ENCODE peak calls at places on chromosome 16, in five cellular contexts. M is HCT116, P is hepatocyte, H is GM23338, F is PC-3. X is an unnamed sample.
A peak's percentile ranks its signal among the peaks of the same experiment; 100 is the strongest.

GRCh38 chr16:75379339-75379738 is 54.0 kb downstream of the CFDP1 start:
- DNase-seq in M (no peak), P (no peak), H (no peak), F (no peak), X (no peak)

GRCh38 chr16:89107209-89107582 is 13.5 kb downstream of the ACSF3 start:
- DNase-seq in M (no peak), P (no peak), H (no peak), F (no peak), X (no peak)

GRCh38 chr16:58377932-58378331 is 14.3 kb upstream of the GINS3 start:
- DNase-seq in M (no peak), P (no peak), H (no peak), F (no peak), X (no peak)

GRCh38 chr16:58515871-58516767 is 802 bp downstream of the SETD6 start:
- DNase-seq in M (no peak), P (peak; percentile 53), H (peak; percentile 70), F (peak; percentile 69), X (peak; percentile 84)

GRCh38 chr16:50611332-50611934 is 63.2 kb downstream of the NKD1 start:
- DNase-seq in M (no peak), P (no peak), H (no peak), F (peak; percentile 6), X (no peak)

GRCh38 chr16:22977294-22977697 is 163.3 kb downstream of the HS3ST2 start:
- DNase-seq in M (peak; percentile 23), P (no peak), H (peak; percentile 72), F (peak; percentile 25), X (peak; percentile 6)

GRCh38 chr16:54970016-54970415 is 39.4 kb downstream of the IRX5 start:
- DNase-seq in M (no peak), P (no peak), H (no peak), F (no peak), X (no peak)

GRCh38 chr16:88859381-88860091 is 2.6 kb downstream of the TRAPPC2L start:
- DNase-seq in M (no peak), P (no peak), H (no peak), F (no peak), X (no peak)

GRCh38 chr16:66287416-66287815 is 79.1 kb upstream of the CDH5 start:
- DNase-seq in M (no peak), P (no peak), H (no peak), F (no peak), X (no peak)

GRCh38 chr16:56513972-56514371 is 5.9 kb downstream of the BBS2 start:
- DNase-seq in M (peak; percentile 72), P (peak; percentile 66), H (peak; percentile 70), F (peak; percentile 64), X (peak; percentile 72)

GRCh38 chr16:86256995-86257394 is 253.3 kb upstream of the FOXF1 start:
- DNase-seq in M (no peak), P (no peak), H (no peak), F (no peak), X (no peak)

GRCh38 chr16:16075463-16076399 is 126.3 kb downstream of the ABCC1 start:
- DNase-seq in M (no peak), P (no peak), H (no peak), F (no peak), X (no peak)

GRCh38 chr16:47413041-47413440 is 47.8 kb downstream of the ITFG1 start:
- DNase-seq in M (no peak), P (no peak), H (no peak), F (no peak), X (no peak)

GRCh38 chr16:77169650-77170236 is 21.2 kb upstream of the MON1B start:
- DNase-seq in M (peak; percentile 42), P (peak; percentile 80), H (peak; percentile 87), F (peak; percentile 55), X (peak; percentile 45)

GRCh38 chr16:82562183-82562677 is 64.5 kb upstream of the CDH13 start:
- DNase-seq in M (no peak), P (no peak), H (no peak), F (no peak), X (no peak)

GRCh38 chr16:23079683-23080221 is 69.5 kb downstream of the USP31 start:
- DNase-seq in M (no peak), P (no peak), H (no peak), F (peak; percentile 75), X (no peak)

GRCh38 chr16:68040506-68041288 is 17.6 kb downstream of the DUS2 start:
- DNase-seq in M (peak; percentile 63), P (peak; percentile 85), H (peak; percentile 92), F (peak; percentile 60), X (peak; percentile 82)

GRCh38 chr16:85041184-85041928 is 13.8 kb downstream of the KIAA0513 start:
- DNase-seq in M (no peak), P (no peak), H (no peak), F (no peak), X (no peak)

GRCh38 chr16:55703003-55704001 is 47.5 kb downstream of the SLC6A2 start:
- DNase-seq in M (peak; percentile 54), P (peak; percentile 76), H (peak; percentile 82), F (peak; percentile 61), X (peak; percentile 64)

GRCh38 chr16:16191493-16192167 is 31.7 kb downstream of the ABCC6 start:
- DNase-seq in M (no peak), P (no peak), H (no peak), F (no peak), X (no peak)

GRCh38 chr16:80407265-80407987 is 133.4 kb upstream of the DYNLRB2 start:
- DNase-seq in M (no peak), P (peak; percentile 11), H (no peak), F (no peak), X (no peak)
- TF ChIP-seq EZH2phosphoT487 in M (no peak), P (no peak), H (no peak), F (no peak), X (no peak)

DNA sequence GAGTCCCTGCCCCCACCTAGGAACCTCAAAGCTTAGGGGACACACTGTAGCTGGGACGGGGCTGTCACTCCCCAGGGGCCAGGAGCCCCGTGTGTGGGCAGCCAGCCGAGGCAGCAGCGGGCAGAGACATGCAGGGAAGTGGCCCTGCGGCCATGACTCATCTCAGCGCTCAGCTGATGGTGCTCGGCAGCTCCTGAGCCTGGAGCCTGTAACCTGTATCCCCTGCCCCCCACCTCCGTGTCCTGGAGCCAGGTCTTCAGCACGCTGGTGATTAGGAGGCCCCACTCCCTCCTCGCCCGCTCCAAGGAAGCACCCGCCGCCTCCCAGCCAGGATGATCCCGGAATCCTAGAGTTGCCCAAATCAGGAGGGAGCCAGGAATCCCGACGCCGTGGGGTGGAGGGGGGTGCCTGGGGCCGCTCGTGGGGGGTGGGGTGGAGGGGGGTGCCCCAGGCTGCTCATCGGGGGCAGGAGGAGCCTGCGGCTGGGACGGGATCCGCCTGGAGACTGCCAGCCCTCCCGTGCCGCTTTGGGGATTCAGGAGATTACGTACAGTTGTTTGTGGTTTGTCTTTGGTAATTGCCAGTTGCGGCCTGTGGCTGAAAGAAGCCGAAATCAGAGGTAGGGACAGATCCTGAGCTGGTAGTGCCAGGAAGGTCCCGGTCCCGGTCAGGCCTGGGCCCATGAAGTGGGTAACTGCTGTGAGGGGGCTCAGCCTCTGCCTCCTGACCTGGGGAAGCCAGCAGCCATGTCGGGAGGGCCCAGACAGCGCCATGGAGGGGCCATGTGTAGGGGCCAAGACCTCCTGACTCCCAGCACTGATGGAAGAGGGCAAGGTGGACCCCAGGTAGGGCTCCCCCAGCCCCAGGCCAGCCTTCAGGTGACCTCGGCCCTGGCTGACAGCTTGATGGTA is 35.3 kb upstream of the SSTR5 start:
- DNase-seq in M (no peak), P (peak; percentile 70), H (peak; percentile 18), F (peak; percentile 40), X (no peak)
- TF ChIP-seq CTCF in M (no peak), P (no peak), H (no peak), F (no peak), X (no peak)

GRCh38 chr16:11152205-11152604 is 103.8 kb downstream of the SOCS1 start:
- DNase-seq in M (no peak), P (no peak), H (no peak), F (no peak), X (no peak)

GRCh38 chr16:11149011-11149616 is 106.9 kb downstream of the SOCS1 start:
- DNase-seq in M (no peak), P (peak; percentile 47), H (no peak), F (no peak), X (no peak)

GRCh38 chr16:11152677-11153321 is 103.2 kb downstream of the SOCS1 start:
- DNase-seq in M (no peak), P (no peak), H (no peak), F (no peak), X (no peak)

GRCh38 chr16:11150190-11150589 is 105.8 kb downstream of the SOCS1 start:
- DNase-seq in M (no peak), P (no peak), H (no peak), F (no peak), X (no peak)

GRCh38 chr16:11151156-11151904 is 104.7 kb downstream of the SOCS1 start:
- DNase-seq in M (no peak), P (no peak), H (no peak), F (no peak), X (no peak)
- TF ChIP-seq EZH2 in M (no peak), P (no peak), H (no peak), F (no peak), X (no peak)

GRCh38 chr16:69822174-69822935 is 60.2 kb downstream of the WWP2 start:
- DNase-seq in M (no peak), P (peak; percentile 40), H (no peak), F (no peak), X (no peak)
- TF ChIP-seq EZH2phosphoT487 in M (no peak), P (no peak), H (no peak), F (no peak), X (no peak)

DNA sequence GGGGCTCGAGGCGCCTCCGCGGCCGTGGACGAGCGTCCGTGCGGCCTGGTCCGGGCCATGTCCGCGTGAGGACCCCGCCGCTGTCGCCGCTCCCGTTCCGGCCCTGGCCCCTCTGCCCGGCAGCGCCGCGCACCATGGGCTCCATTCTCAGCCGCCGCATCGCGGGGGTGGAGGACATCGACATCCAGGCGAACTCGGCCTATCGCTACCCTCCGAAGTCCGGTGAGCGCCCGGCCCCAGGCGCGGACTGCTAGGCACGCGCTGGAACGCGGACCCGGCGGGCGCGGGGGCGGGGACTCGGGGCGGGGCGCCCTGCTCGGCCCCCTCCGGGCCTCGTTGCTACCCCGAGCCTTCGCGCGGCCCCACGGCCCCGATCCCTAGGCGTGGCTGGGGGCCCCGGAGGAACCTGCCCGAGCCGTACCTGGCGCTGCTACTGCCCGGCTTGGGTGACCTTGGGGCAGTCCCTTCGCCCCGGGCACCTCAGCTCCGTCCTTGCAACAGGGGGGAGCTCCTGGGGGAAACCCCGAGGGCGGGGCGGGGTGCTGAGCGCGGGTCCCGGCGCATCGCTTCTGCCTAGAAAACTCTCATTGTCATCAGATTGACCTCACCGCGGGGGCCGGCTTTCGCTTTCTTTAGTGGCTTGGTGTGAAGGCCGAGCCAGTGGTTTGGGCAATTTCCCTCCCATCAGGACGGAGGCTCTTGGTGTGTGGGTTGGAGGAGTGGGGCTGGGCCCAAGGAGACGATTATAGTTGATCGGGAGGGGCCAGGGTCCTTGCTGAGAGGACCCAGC is 396 bp downstream of the MGRN1 start:
- DNase-seq in M (no peak), P (peak; percentile 82), H (peak; percentile 86), F (no peak), X (peak; percentile 90)
- TF ChIP-seq CTCF in M (no peak), P (no peak), H (no peak), F (no peak), X (no peak)